ENCODE peak calls at places on chromosomes 16 and 17, in five cellular contexts. G is IMR-90, R is H1, D is mesendoderm, T is neuronal stem cell. X is an unnamed sample.

GRCh38 chr16:80122155-80122554 is 418.6 kb upstream of the DYNLRB2 start:
- DNase-seq in G (no peak), R (no peak), D (peak), T (no peak), X (peak)

GRCh38 chr16:86965331-86965730 is 351.9 kb downstream of the C16orf95 start:
- DNase-seq in G (no peak), R (no peak), D (no peak), T (no peak), X (no peak)

GRCh38 chr17:40331743-40332641 is 23.0 kb downstream of the RARA start:
- DNase-seq in G (no peak), R (no peak), D (no peak), T (no peak), X (no peak)

GRCh38 chr16:17296412-17296811 is 174.3 kb downstream of the XYLT1 start:
- DNase-seq in G (no peak), R (no peak), D (peak), T (no peak), X (no peak)

GRCh38 chr17:78915872-78916632 is 9.1 kb downstream of the TIMP2 start:
- DNase-seq in G (no peak), R (no peak), D (peak), T (no peak), X (peak)

GRCh38 chr16:69399361-69399760 is 13.6 kb upstream of the TERF2 start:
- DNase-seq in G (peak), R (no peak), D (no peak), T (no peak), X (peak)

GRCh38 chr17:72338847-72339790 is 218.3 kb downstream of the SOX9 start:
- DNase-seq in G (peak), R (no peak), D (peak), T (no peak), X (peak)

GRCh38 chr16:4686497-4687210 is 6.7 kb upstream of the NUDT16L1 start:
- DNase-seq in G (no peak), R (no peak), D (no peak), T (no peak), X (no peak)

GRCh38 chr17:60421273-60422161 is 772 bp upstream of the CHCT1 start:
- DNase-seq in G (peak), R (peak), D (peak), T (peak), X (peak)

GRCh38 chr16:47721016-47721673 is 260.0 kb downstream of the PHKB start:
- DNase-seq in G (no peak), R (no peak), D (no peak), T (no peak), X (no peak)

GRCh38 chr17:73757324-73757942 is 113.2 kb upstream of the SDK2 start:
- DNase-seq in G (no peak), R (no peak), D (no peak), T (no peak), X (no peak)

GRCh38 chr16:29987371-29988085 is 7.9 kb downstream of the HIRIP3 start:
- DNase-seq in G (no peak), R (no peak), D (no peak), T (no peak), X (no peak)

GRCh38 chr17:77696151-77696719 is 262.3 kb upstream of the TNRC6C start:
- DNase-seq in G (no peak), R (no peak), D (peak), T (peak), X (no peak)

GRCh38 chr16:56242740-56243139 is 51.5 kb downstream of the GNAO1 start:
- DNase-seq in G (no peak), R (no peak), D (no peak), T (no peak), X (no peak)

GRCh38 chr17:45265823-45266222 is 3.9 kb upstream of the SPATA32 start:
- DNase-seq in G (peak), R (no peak), D (no peak), T (no peak), X (peak)

GRCh38 chr16:89374393-89374948 is 115.9 kb downstream of the ANKRD11 start:
- DNase-seq in G (peak), R (no peak), D (peak), T (no peak), X (peak)

GRCh38 chr16:77647726-77648125 is 74.6 kb upstream of the NUDT7 start:
- DNase-seq in G (no peak), R (no peak), D (no peak), T (no peak), X (no peak)

GRCh38 chr16:31201511-31202401 is 804 bp downstream of the PYCARD start:
- DNase-seq in G (no peak), R (no peak), D (peak), T (no peak), X (peak)

GRCh38 chr16:15879255-15879804 is 9.1 kb downstream of the CEP20 start:
- DNase-seq in G (peak), R (no peak), D (no peak), T (no peak), X (peak)

GRCh38 chr17:79803997-79804855 is 7.3 kb upstream of the CBX8 start:
- DNase-seq in G (no peak), R (no peak), D (no peak), T (no peak), X (no peak)

GRCh38 chr16:80738521-80738920 is 65.9 kb downstream of the CDYL2 start:
- DNase-seq in G (no peak), R (no peak), D (no peak), T (no peak), X (no peak)

GRCh38 chr17:18009609-18010420 is 29.2 kb downstream of the ATPAF2 start:
- DNase-seq in G (no peak), R (no peak), D (peak), T (no peak), X (no peak)

GRCh38 chr16:24700549-24701392 is 28.7 kb upstream of the TNRC6A start:
- DNase-seq in G (peak), R (peak), D (peak), T (no peak), X (peak)

GRCh38 chr17:77873518-77874302 is 84.8 kb upstream of the TNRC6C start:
- DNase-seq in G (no peak), R (no peak), D (no peak), T (no peak), X (no peak)

GRCh38 chr17:17883801-17884200 is 47.0 kb upstream of the SREBF1 start:
- DNase-seq in G (no peak), R (no peak), D (no peak), T (no peak), X (no peak)

GRCh38 chr16:47779201-47780016 is 318.3 kb downstream of the PHKB start:
- DNase-seq in G (peak), R (no peak), D (peak), T (no peak), X (peak)

GRCh38 chr16:66898207-66898606 is 17.9 kb downstream of the PDP2 start:
- DNase-seq in G (peak), R (no peak), D (no peak), T (no peak), X (peak)

GRCh38 chr16:30652718-30653117 is 2.0 kb downstream of the PRR14 start:
- DNase-seq in G (no peak), R (no peak), D (no peak), T (no peak), X (no peak)

GRCh38 chr17:12254460-12254859 is 233.8 kb downstream of the MAP2K4 start:
- DNase-seq in G (no peak), R (no peak), D (no peak), T (no peak), X (no peak)

GRCh38 chr16:82192665-82193064 is 22.6 kb upstream of the MPHOSPH6 start:
- DNase-seq in G (peak), R (no peak), D (no peak), T (no peak), X (peak)

GRCh38 chr16:69286941-69287713 is 24.0 kb upstream of the VPS4A start:
- DNase-seq in G (peak), R (no peak), D (peak), T (peak), X (peak)

GRCh38 chr17:44541884-44542581 is 15.3 kb upstream of the FZD2 start:
- DNase-seq in G (no peak), R (no peak), D (peak), T (no peak), X (no peak)

GRCh38 chr16:83717814-83718213 is 90.0 kb upstream of the HSBP1 start:
- DNase-seq in G (peak), R (no peak), D (peak), T (no peak), X (peak)

GRCh38 chr17:36768355-36768754 is 167.0 kb downstream of the MRM1 start:
- DNase-seq in G (no peak), R (no peak), D (peak), T (no peak), X (no peak)

GRCh38 chr16:56589141-56590039 is at the start of gene MT3:
- DNase-seq in G (no peak), R (no peak), D (peak), T (no peak), X (no peak)

GRCh38 chr17:73719588-73720071 is 75.4 kb upstream of the SDK2 start:
- DNase-seq in G (no peak), R (no peak), D (no peak), T (peak), X (peak)

GRCh38 chr17:79630821-79631639 is 20.2 kb upstream of the RBFOX3 start:
- DNase-seq in G (no peak), R (no peak), D (no peak), T (no peak), X (no peak)

GRCh38 chr16:75236232-75236631 is 15.2 kb downstream of the BCAR1 start:
- DNase-seq in G (no peak), R (no peak), D (no peak), T (no peak), X (no peak)

GRCh38 chr17:29162909-29163341 is 17.3 kb downstream of the MYO18A start:
- DNase-seq in G (no peak), R (no peak), D (no peak), T (no peak), X (no peak)

GRCh38 chr16:7150230-7150629 is 182.4 kb upstream of the RBFOX1 start:
- DNase-seq in G (no peak), R (no peak), D (no peak), T (no peak), X (no peak)

GRCh38 chr16:7148606-7149005 is 184.0 kb upstream of the RBFOX1 start:
- DNase-seq in G (no peak), R (no peak), D (peak), T (no peak), X (no peak)
- H3K4me3 ChIP-seq in G (no peak), R (no peak), D (no peak), T (no peak), X (no peak)

GRCh38 chr17:27247958-27248342 is 46.0 kb upstream of the WSB1 start:
- DNase-seq in G (no peak), R (no peak), D (no peak), T (no peak), X (no peak)
- H2BK15ac ChIP-seq in G (no peak), R (no peak), D (no peak), T (no peak), X (no peak)

GRCh38 chr17:81380117-81380516 is 15.1 kb upstream of the BAHCC1 start:
- DNase-seq in G (no peak), R (no peak), D (no peak), T (no peak), X (no peak)
- H3K4me3 ChIP-seq in G (no peak), R (no peak), D (no peak), T (no peak), X (no peak)

GRCh38 chr17:30832438-30832790 is 648 bp downstream of the ATAD5 start:
- DNase-seq in G (no peak), R (no peak), D (no peak), T (no peak), X (peak)
- H2BK15ac ChIP-seq in G (no peak), R (no peak), D (no peak), T (no peak), X (no peak)

GRCh38 chr16:10182186-10182683 is at the start of gene GRIN2A:
- DNase-seq in G (no peak), R (no peak), D (peak), T (no peak), X (peak)
- H3K4me3 ChIP-seq in G (no peak), R (peak), D (peak), T (peak), X (peak)

GRCh38 chr16:27326738-27327585 is 13.2 kb downstream of the IL4R start:
- DNase-seq in G (peak), R (peak), D (peak), T (no peak), X (peak)
- H2BK15ac ChIP-seq in G (peak), R (peak), D (peak), T (peak), X (peak)

DNA sequence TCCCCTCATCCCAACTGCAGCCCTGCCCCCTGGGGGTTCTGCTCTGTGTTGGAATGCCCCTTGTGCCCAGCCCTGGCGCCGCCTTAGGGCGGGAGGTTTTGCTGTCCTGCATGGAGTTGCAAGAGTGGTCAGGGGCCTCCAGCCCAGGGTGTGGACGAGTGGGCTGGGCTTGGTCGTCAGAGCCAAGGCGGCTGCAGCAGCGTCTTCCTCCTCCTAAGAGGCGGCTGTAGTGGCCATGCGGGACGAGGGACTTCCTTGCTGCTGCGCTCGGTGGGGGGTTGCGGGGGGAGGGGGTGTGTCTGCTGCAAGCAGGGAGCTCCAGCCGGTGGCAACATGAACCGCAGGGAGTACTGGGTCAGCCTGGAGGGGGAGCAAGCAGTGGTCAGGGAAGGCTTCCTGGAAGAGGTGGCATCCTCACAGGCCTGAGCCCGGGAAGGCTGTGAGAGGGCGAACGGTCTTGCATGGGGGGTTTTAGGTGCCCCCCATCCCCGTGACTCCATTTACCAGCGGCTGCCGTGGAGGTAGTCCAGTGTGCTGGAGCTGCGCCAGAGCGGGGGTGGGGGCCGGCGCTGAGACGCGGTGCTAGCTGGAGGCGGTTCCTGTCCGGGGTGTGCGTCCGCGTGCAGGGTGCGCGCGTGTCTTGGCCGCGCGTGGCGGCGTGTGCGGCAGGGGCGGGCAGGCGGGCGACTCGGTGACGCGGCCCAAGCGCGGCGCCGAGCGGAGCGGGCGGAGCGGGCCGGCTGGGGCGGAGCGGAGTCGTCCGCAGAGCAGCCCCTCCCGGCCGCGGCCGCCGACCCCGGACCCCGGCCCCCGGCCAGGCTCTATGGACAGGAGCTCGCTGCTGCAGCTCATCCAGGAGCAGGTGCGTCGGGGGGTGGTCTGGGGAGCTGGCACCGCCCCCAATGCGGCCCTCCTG is at the start of gene RHBDL1:
- DNase-seq in G (peak), R (peak), D (peak), T (no peak), X (peak)
- H3K4me3 ChIP-seq in G (peak), R (peak), D (no peak), T (peak), X (peak)

GRCh38 chr16:3234543-3235541 is at the start of gene ZNF200:
- DNase-seq in G (peak), R (peak), D (peak), T (peak), X (peak)
- H2BK15ac ChIP-seq in G (peak), R (no peak), D (no peak), T (no peak), X (peak)

GRCh38 chr17:3532106-3532858 is 25.3 kb downstream of the TRPV3 start:
- DNase-seq in G (no peak), R (no peak), D (no peak), T (no peak), X (no peak)

GRCh38 chr17:3528604-3529511 is 28.8 kb downstream of the TRPV3 start:
- DNase-seq in G (no peak), R (no peak), D (peak), T (no peak), X (peak)

GRCh38 chr17:3531266-3532101 is 26.1 kb downstream of the TRPV3 start:
- DNase-seq in G (no peak), R (no peak), D (no peak), T (no peak), X (no peak)

GRCh38 chr17:3527896-3528603 is 29.6 kb downstream of the TRPV3 start:
- DNase-seq in G (no peak), R (no peak), D (no peak), T (no peak), X (no peak)

GRCh38 chr17:3529817-3530741 is 27.5 kb downstream of the TRPV3 start:
- DNase-seq in G (no peak), R (no peak), D (peak), T (peak), X (no peak)
- H3K4me3 ChIP-seq in G (no peak), R (no peak), D (no peak), T (no peak), X (no peak)

GRCh38 chr16:19068237-19068815 is 912 bp downstream of the COQ7 start:
- DNase-seq in G (no peak), R (no peak), D (no peak), T (no peak), X (no peak)

GRCh38 chr16:19073863-19074262 is 6.4 kb downstream of the COQ7 start:
- DNase-seq in G (no peak), R (no peak), D (no peak), T (no peak), X (no peak)

GRCh38 chr16:19075511-19075910 is 8.1 kb downstream of the COQ7 start:
- DNase-seq in G (no peak), R (no peak), D (no peak), T (no peak), X (no peak)

GRCh38 chr16:19073344-19073743 is 5.9 kb downstream of the COQ7 start:
- DNase-seq in G (no peak), R (no peak), D (no peak), T (no peak), X (no peak)

DNA sequence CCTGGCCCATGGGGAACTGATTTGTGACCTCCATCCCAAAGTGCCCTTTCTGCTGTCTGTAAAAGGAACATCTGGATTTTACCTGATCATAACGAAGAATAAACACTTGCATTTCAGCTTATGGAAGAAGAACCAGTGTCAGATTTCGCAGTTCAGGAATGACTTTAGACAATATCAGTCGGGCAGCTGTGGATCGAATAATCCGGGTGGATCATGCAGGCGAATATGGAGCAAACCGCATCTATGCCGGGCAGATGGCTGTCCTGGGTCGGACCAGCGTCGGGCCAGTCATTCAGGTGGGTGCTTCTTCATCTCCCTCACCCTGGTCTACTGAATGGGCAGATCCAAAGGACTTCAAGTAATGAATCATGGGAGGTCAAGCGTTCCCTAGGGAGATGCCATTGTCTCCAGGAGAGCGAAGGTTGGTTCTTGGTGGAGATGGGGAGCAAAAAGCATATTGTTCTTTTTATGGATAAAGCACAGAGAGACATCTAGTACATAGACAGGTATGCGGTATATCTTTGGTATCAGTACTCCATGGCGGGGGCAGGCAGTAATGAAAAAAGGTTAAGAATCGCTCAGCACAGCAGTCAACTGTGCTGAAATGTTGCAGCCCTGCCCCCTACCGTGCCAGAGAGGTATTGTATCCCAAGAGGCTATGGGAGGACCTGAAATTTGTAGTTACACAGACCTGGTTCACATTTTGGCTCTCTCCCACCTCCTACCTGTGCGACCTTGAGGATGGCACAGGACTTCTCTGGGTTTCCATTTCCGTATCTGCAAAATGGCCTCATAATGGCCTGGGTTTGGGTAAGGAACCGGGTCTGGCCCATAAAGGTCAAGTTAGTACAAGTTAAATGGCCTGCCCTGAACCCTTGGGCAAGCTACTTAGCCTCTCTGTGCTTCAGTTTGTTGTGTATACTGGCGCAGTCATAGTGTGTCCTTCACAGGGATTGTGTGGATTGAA is 4.7 kb downstream of the COQ7 start:
- DNase-seq in G (peak), R (no peak), D (peak), T (peak), X (peak)
- H2BK15ac ChIP-seq in G (no peak), R (no peak), D (no peak), T (no peak), X (no peak)